ENCODE peak calls at places on chromosomes 1 and 21, in six cellular contexts. F is breast epithelium; X is CD8-positive, alpha-beta memory T cell; B is ovary; U is PC-3; C is pancreas. I is an unnamed sample. For H3K4me1 and H3K27me3, the result is how much of the 10 kb centered on the place peaks cover.

GRCh38 chr1:112878321-112878720 is 77.7 kb downstream of the SLC16A1 start:
- DNase-seq in F (no peak), X (no peak), B (no peak), U (no peak), C (no peak), I (no peak)

GRCh38 chr1:65260851-65261473 is 48.4 kb upstream of the DNAJC6 start:
- DNase-seq in F (no peak), X (no peak), B (no peak), U (peak), C (no peak), I (no peak)

GRCh38 chr1:61279570-61279969 is 197.2 kb downstream of the NFIA start:
- DNase-seq in F (no peak), X (no peak), B (no peak), U (no peak), C (no peak), I (no peak)

GRCh38 chr1:3409737-3410434 is 44.6 kb upstream of the ARHGEF16 start:
- DNase-seq in F (no peak), X (no peak), B (peak), U (peak), C (peak), I (peak)

GRCh38 chr1:209805875-209806760 is at the start of gene IRF6:
- DNase-seq in F (peak), X (peak), B (peak), U (peak), C (peak), I (peak)

GRCh38 chr1:91754348-91754747 is 131.6 kb downstream of the TGFBR3 start:
- DNase-seq in F (no peak), X (no peak), B (peak), U (peak), C (no peak), I (no peak)

GRCh38 chr1:68782890-68783289 is 286.0 kb upstream of the DEPDC1 start:
- DNase-seq in F (no peak), X (no peak), B (no peak), U (peak), C (no peak), I (no peak)

GRCh38 chr1:191963781-191964455 is 194.3 kb upstream of the RGS18 start:
- DNase-seq in F (no peak), X (no peak), B (no peak), U (no peak), C (no peak), I (no peak)

GRCh38 chr1:111735858-111736544 is 3.2 kb downstream of the INKA2 start:
- DNase-seq in F (no peak), X (no peak), B (no peak), U (no peak), C (no peak), I (peak)

GRCh38 chr1:54857741-54858665 is 29.0 kb downstream of the DHCR24 start:
- DNase-seq in F (no peak), X (no peak), B (no peak), U (peak), C (no peak), I (no peak)

GRCh38 chr1:11887666-11888007 is 28.9 kb upstream of the NPPB start:
- DNase-seq in F (no peak), X (no peak), B (no peak), U (no peak), C (no peak), I (no peak)

GRCh38 chr1:237677979-237678378 is 212.7 kb downstream of the ZP4 start:
- DNase-seq in F (no peak), X (no peak), B (no peak), U (peak), C (no peak), I (no peak)

GRCh38 chr1:185063719-185064118 is 18.4 kb downstream of the RNF2 start:
- DNase-seq in F (no peak), X (no peak), B (no peak), U (no peak), C (no peak), I (no peak)

GRCh38 chr1:180946537-180947507 is 34.1 kb downstream of the KIAA1614 start:
- DNase-seq in F (no peak), X (no peak), B (no peak), U (no peak), C (no peak), I (no peak)

GRCh38 chr1:8217011-8217711 is 100.8 kb upstream of the SLC45A1 start:
- DNase-seq in F (no peak), X (no peak), B (peak), U (no peak), C (peak), I (peak)

GRCh38 chr1:225617956-225618355 is 35.0 kb downstream of the ENAH start:
- DNase-seq in F (no peak), X (no peak), B (no peak), U (no peak), C (no peak), I (no peak)

GRCh38 chr1:214004014-214004413 is 16.2 kb downstream of the PROX1 start:
- DNase-seq in F (no peak), X (no peak), B (no peak), U (no peak), C (no peak), I (no peak)

GRCh38 chr1:223792046-223792445 is 53.7 kb downstream of the TP53BP2 start:
- DNase-seq in F (no peak), X (no peak), B (no peak), U (no peak), C (no peak), I (no peak)

GRCh38 chr1:15153842-15154479 is 414 bp downstream of the TMEM51 start:
- DNase-seq in F (no peak), X (no peak), B (peak), U (peak), C (peak), I (peak)

GRCh38 chr1:160094291-160094625 is 4.2 kb downstream of the IGSF8 start:
- DNase-seq in F (no peak), X (no peak), B (no peak), U (no peak), C (no peak), I (no peak)

GRCh38 chr1:76254165-76255043 is 179.9 kb downstream of the ST6GALNAC3 start:
- DNase-seq in F (no peak), X (no peak), B (no peak), U (no peak), C (no peak), I (no peak)

GRCh38 chr1:196309386-196309785 is 298.9 kb downstream of the KCNT2 start:
- DNase-seq in F (no peak), X (no peak), B (no peak), U (peak), C (no peak), I (no peak)

GRCh38 chr1:85865183-85865582 is 156.9 kb upstream of the ZNHIT6 start:
- DNase-seq in F (no peak), X (no peak), B (no peak), U (no peak), C (no peak), I (no peak)

GRCh38 chr1:159779403-159779851 is 1.3 kb upstream of the DUSP23 start:
- DNase-seq in F (peak), X (no peak), B (peak), U (peak), C (no peak), I (no peak)

GRCh38 chr1:23177438-23178380 is 9.1 kb upstream of the LUZP1 start:
- DNase-seq in F (peak), X (peak), B (peak), U (peak), C (peak), I (peak)

GRCh38 chr1:59761440-59761839 is 53.3 kb upstream of the HOOK1 start:
- DNase-seq in F (no peak), X (no peak), B (no peak), U (no peak), C (no peak), I (no peak)

GRCh38 chr1:28926629-28927441 is 12.5 kb downstream of the EPB41 start:
- DNase-seq in F (no peak), X (peak), B (no peak), U (no peak), C (no peak), I (no peak)

GRCh38 chr21:20086508-20086907 is 911.7 kb upstream of the NCAM2 start:
- DNase-seq in F (no peak), X (no peak), B (no peak), U (no peak), C (no peak), I (no peak)

GRCh38 chr1:47809301-47810084 is 187.7 kb downstream of the TRABD2B start:
- DNase-seq in F (no peak), X (no peak), B (no peak), U (peak), C (no peak), I (no peak)

DNA sequence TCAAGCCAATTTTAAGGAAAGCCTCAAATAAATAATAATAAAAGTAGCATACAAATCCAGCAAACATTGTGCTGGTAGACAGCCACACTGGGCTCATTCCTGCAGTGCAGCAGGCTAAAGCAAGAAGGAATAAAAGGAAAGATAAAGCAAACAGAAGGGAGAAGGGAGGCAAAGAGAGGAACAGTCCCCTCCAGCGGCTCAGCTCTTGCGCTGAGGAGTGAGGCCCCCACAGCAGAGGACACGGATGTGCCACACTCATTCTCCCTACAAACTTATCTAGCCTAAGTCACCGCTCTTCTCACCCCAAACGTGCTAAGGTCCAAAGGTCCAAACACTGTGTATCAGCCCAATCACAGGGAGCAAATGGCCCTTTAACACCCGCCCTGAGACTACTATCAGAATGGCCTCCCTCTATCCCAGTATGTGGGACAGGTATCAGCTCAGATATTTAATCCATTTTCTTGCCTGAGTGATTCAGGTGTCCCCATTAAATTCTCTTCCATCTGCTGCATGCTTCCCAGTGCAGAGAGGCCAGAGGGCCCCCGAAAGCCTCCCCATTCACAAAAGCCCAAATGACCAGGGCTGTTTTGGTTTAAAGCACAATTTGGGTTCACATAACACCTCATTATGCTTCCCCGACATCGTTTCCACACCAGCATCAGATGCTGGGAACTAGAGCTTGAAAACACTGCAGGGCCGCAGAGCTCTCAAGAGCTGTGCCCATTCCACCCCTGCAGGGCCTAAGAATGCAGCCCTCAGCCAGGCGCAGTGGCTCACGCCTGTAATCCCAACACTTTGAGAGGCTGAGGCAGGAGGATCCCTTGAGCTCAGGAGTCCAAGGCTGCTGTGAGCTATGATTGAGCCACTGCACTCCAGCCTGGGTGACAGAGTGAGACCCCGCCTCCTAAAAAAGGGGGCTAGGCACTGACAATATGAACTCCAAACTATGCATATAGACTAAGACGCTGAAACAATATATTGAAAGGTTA is 17.8 kb downstream of the CAPZB start:
- DNase-seq in F (no peak), X (no peak), B (no peak), U (no peak), C (no peak), I (no peak)
- H3K4me1 ChIP-seq in F (under half), X (half or more), B (under half), U (under half), C (under half), I (under half)

GRCh38 chr1:203088441-203088840 is 2.6 kb upstream of the MYOG start:
- DNase-seq in F (no peak), X (no peak), B (no peak), U (no peak), C (no peak), I (no peak)
- H3K27me3 ChIP-seq in F (under half), X (under half), B (under half), U (under half), C (under half), I (under half)

GRCh38 chr1:46181343-46182260 is 5.3 kb upstream of the P3R3URF start:
- DNase-seq in F (no peak), X (no peak), B (no peak), U (peak), C (no peak), I (no peak)

GRCh38 chr1:46183119-46183842 is 7.0 kb upstream of the P3R3URF start:
- DNase-seq in F (peak), X (no peak), B (peak), U (peak), C (peak), I (peak)

GRCh38 chr1:46179138-46180081 is 3.1 kb upstream of the P3R3URF start:
- DNase-seq in F (peak), X (peak), B (peak), U (peak), C (peak), I (peak)

GRCh38 chr1:46176211-46176865 is at the start of gene P3R3URF:
- DNase-seq in F (no peak), X (no peak), B (no peak), U (no peak), C (no peak), I (no peak)

DNA sequence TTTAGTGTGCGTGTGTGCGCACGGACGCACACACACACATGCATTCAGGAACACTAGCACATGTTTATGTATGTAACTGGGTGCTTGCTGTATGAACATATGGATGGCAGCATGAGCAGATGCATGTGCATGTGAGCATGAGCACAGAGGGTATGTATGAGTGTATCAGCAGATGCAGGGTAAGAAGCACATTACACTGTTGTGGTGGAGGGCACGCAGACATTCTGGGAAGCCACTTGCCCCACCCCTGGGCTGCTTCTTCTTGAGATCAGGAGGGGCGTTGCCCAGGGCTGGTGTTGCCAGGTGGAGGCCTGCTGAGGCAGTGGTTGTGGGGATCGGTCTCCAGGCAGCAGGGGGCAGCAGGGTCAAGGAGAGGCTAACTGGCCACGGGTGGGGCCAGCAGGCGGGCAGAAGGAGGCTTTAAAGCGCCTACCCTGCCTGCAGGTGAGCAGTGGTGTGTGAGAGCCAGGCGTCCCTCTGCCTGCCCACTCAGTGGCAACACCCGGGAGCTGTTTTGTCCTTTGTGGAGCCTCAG is 3.9 kb upstream of the P3R3URF start:
- DNase-seq in F (no peak), X (no peak), B (no peak), U (peak), C (no peak), I (no peak)
- H3K4me1 ChIP-seq in F (under half), X (under half), B (under half), U (half or more), C (under half), I (under half)

GRCh38 chr1:201646623-201647022 is 107.7 kb downstream of the NAV1 start:
- DNase-seq in F (no peak), X (no peak), B (no peak), U (no peak), C (no peak), I (no peak)

GRCh38 chr1:201647094-201647493 is 108.2 kb downstream of the NAV1 start:
- DNase-seq in F (no peak), X (no peak), B (no peak), U (no peak), C (no peak), I (no peak)

GRCh38 chr1:201648911-201649775 is 110.2 kb downstream of the NAV1 start:
- DNase-seq in F (no peak), X (no peak), B (peak), U (no peak), C (peak), I (peak)

GRCh38 chr1:201647722-201648065 is 108.8 kb downstream of the NAV1 start:
- DNase-seq in F (no peak), X (no peak), B (no peak), U (no peak), C (no peak), I (no peak)

GRCh38 chr1:201648066-201648910 is 109.4 kb downstream of the NAV1 start:
- DNase-seq in F (no peak), X (no peak), B (peak), U (peak), C (peak), I (peak)
- H3K27me3 ChIP-seq in F (under half), X (under half), B (under half), U (under half), C (under half), I (under half)

GRCh38 chr1:101262060-101262459 is 25.2 kb downstream of the S1PR1 start:
- DNase-seq in F (no peak), X (no peak), B (no peak), U (peak), C (no peak), I (no peak)

GRCh38 chr1:101262601-101263348 is 26.0 kb downstream of the S1PR1 start:
- DNase-seq in F (no peak), X (no peak), B (no peak), U (no peak), C (no peak), I (no peak)

GRCh38 chr1:101259744-101260148 is 22.9 kb downstream of the S1PR1 start:
- DNase-seq in F (no peak), X (no peak), B (no peak), U (peak), C (no peak), I (no peak)

GRCh38 chr1:101260531-101260930 is 23.7 kb downstream of the S1PR1 start:
- DNase-seq in F (no peak), X (no peak), B (no peak), U (peak), C (no peak), I (no peak)

DNA sequence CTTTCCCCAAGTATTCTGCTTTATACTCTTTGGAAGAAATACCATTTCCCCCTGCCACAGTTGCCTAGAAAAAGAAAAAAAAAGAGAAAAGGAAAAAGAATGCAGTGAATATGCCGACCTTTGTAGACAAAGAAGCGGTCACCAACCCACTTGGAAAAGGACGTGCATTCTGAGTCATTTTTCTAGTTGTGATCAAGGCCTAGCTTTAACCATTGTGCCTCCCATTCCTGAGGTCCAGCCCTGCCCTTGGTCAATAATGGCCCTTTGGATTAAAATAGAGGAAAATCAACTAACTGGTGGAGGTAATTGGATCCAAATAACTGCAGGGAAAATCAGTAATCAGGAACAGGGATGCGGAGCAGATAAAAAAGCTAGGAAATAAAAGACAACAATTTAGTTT is 24.8 kb downstream of the S1PR1 start:
- DNase-seq in F (no peak), X (no peak), B (no peak), U (peak), C (no peak), I (no peak)
- H3K4me1 ChIP-seq in F (under half), X (half or more), B (under half), U (half or more), C (under half), I (half or more)

GRCh38 chr21:42685954-42686500 is 32.6 kb downstream of the PDE9A start:
- DNase-seq in F (no peak), X (no peak), B (no peak), U (no peak), C (no peak), I (peak)
- H3K27me3 ChIP-seq in F (under half), X (under half), B (under half), U (under half), C (under half), I (under half)

GRCh38 chr1:107933736-107934135 is 31.2 kb downstream of the VAV3 start:
- DNase-seq in F (no peak), X (no peak), B (no peak), U (no peak), C (no peak), I (no peak)
- H3K4me1 ChIP-seq in F (under half), X (under half), B (under half), U (under half), C (under half), I (under half)

GRCh38 chr1:231155808-231156207 is 6.0 kb upstream of the TRIM67 start:
- DNase-seq in F (no peak), X (no peak), B (no peak), U (no peak), C (no peak), I (no peak)
- H3K27me3 ChIP-seq in F (under half), X (under half), B (under half), U (half or more), C (under half), I (under half)

GRCh38 chr1:97603218-97603617 is 317.6 kb downstream of the DPYD start:
- DNase-seq in F (no peak), X (no peak), B (no peak), U (no peak), C (no peak), I (no peak)
- H3K4me1 ChIP-seq in F (under half), X (under half), B (under half), U (under half), C (under half), I (under half)